ENCODE peak calls at places on chromosomes 13 and 19, in eight cellular contexts. H is suprapubic skin, V is transverse colon, Y is GM23338, T is GM12878, M is HCT116, L is breast epithelium, U is stomach. G is an unnamed sample. For H3K4me1, the result is how much of the 10 kb centered on the place peaks cover.

GRCh38 chr13:49629196-49629938 is 1.1 kb downstream of the ARL11 start:
- DNase-seq in H (no peak), V (no peak), Y (no peak), T (no peak), M (no peak), L (no peak), U (no peak), G (no peak)

GRCh38 chr19:13210941-13211340 is 60.7 kb downstream of the IER2 start:
- DNase-seq in H (no peak), V (no peak), Y (no peak), T (no peak), M (no peak), L (no peak), U (no peak), G (no peak)

GRCh38 chr19:13817018-13817614 is 21.9 kb downstream of the ZSWIM4 start:
- DNase-seq in H (no peak), V (peak), Y (peak), T (no peak), M (no peak), L (no peak), U (peak), G (peak)

GRCh38 chr13:113098163-113098732 is 7.3 kb upstream of the F7 start:
- DNase-seq in H (no peak), V (no peak), Y (no peak), T (no peak), M (no peak), L (no peak), U (no peak), G (no peak)

GRCh38 chr19:48321622-48322591 is 3.4 kb upstream of the EMP3 start:
- DNase-seq in H (peak), V (peak), Y (peak), T (peak), M (peak), L (peak), U (peak), G (peak)

GRCh38 chr13:98557934-98558630 is 18.8 kb downstream of the STK24 start:
- DNase-seq in H (no peak), V (no peak), Y (no peak), T (no peak), M (no peak), L (no peak), U (no peak), G (no peak)

GRCh38 chr19:37813340-37813739 is 34.0 kb upstream of the ZNF573 start:
- DNase-seq in H (no peak), V (no peak), Y (peak), T (no peak), M (no peak), L (no peak), U (no peak), G (no peak)

GRCh38 chr19:52957591-52957990 is 5.1 kb downstream of the ZNF816 start:
- DNase-seq in H (no peak), V (no peak), Y (no peak), T (no peak), M (no peak), L (no peak), U (no peak), G (no peak)

GRCh38 chr19:7515091-7515470 is 822 bp upstream of the ZNF358 start:
- DNase-seq in H (no peak), V (peak), Y (no peak), T (no peak), M (no peak), L (no peak), U (peak), G (no peak)
- TF ChIP-seq POLR2AphosphoS5 in H (no peak), V (peak), Y (no peak), T (no peak), M (no peak), L (no peak), U (peak), G (no peak)

DNA sequence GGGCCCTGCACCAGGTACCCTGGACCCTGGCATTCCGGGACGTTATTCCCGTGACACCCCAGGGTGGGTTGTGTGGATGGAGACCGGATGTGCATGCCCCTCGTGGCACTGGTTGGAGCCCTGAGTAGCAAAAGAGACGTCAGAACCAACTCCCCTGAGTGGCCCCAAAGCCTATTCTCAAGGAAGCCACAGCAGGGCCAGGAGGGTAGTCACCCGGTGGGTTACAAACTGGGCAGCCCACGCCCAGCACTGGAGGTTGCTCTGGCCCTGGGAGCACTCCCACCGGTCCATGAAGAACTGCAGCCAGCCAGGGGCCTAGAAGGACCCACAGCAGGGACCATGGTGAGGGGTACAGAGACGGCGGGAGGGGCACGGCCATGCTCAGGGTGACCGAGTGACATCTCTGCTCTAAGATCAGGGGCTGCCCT is 7.5 kb downstream of the KLF16 start:
- DNase-seq in H (no peak), V (no peak), Y (no peak), T (no peak), M (no peak), L (no peak), U (no peak), G (peak)
- H3K4me1 ChIP-seq in H (half or more), V (half or more), Y (half or more), T (under half), M (half or more), L (under half), U (half or more), G (half or more)

DNA sequence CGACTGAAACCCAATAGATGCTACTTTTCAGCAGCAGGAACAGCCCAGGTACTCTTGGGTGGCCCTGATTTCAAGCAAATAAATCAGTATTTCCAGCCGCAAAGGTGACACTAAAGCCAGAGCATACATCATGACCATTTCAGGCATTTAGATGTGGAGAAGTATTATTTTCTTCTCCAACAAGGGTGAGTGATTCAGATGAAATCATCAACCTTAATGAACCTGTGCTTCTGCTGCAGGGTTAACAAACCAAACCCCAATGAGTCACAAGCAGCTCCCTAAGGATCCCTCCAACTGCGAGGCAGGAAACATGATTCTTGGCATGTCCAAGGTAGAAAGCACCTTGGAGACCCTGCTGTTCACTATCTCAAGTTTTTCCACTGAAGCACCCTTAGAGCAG is 32.7 kb downstream of the MBNL2 start:
- DNase-seq in H (no peak), V (no peak), Y (no peak), T (no peak), M (peak), L (no peak), U (no peak), G (no peak)
- TF ChIP-seq POLR2AphosphoS5 in H (no peak), V (no peak), Y (no peak), T (no peak), M (peak), L (no peak), U (peak), G (no peak)

GRCh38 chr19:35295792-35296462 is 4.0 kb downstream of the MAG start:
- DNase-seq in H (no peak), V (peak), Y (peak), T (no peak), M (no peak), L (no peak), U (no peak), G (peak)
- H3K4me1 ChIP-seq in H (under half), V (under half), Y (under half), T (under half), M (under half), L (under half), U (under half), G (under half)

GRCh38 chr19:51078731-51079130 is 4.0 kb downstream of the KLK14 start:
- DNase-seq in H (no peak), V (no peak), Y (no peak), T (no peak), M (no peak), L (no peak), U (no peak), G (no peak)
- TF ChIP-seq POLR2AphosphoS5 in H (no peak), V (no peak), Y (no peak), T (no peak), M (no peak), L (no peak), U (no peak), G (no peak)